ENCODE peak calls at places on chromosome 22, in eight cellular contexts. One of them, this sample, is unnamed.

GRCh38 chr22:17562906-17563870 is at the start of gene SLC25A18:
- DNase-seq in left ventricle myocardium inferior: peak
- DNase-seq in cardiac muscle cell: peak
- DNase-seq in lower leg skin: no peak
- DNase-seq in Calu3: no peak
- DNase-seq in esophagus squamous epithelium: no peak
- DNase-seq in breast epithelium: no peak
- DNase-seq in endothelial cell: no peak
- DNase-seq in this sample: no peak

GRCh38 chr22:46165975-46166374 is 15.6 kb downstream of the PPARA start:
- DNase-seq in left ventricle myocardium inferior: no peak
- DNase-seq in cardiac muscle cell: peak
- DNase-seq in esophagus squamous epithelium: no peak
- DNase-seq in breast epithelium: no peak
- DNase-seq in lower leg skin: no peak
- DNase-seq in Calu3: no peak
- DNase-seq in endothelial cell: no peak
- DNase-seq in this sample: no peak

GRCh38 chr22:42316988-42317387 is 46.5 kb upstream of the TCF20 start:
- DNase-seq in cardiac muscle cell: peak
- DNase-seq in endothelial cell: no peak
- DNase-seq in left ventricle myocardium inferior: peak
- DNase-seq in breast epithelium: peak
- DNase-seq in Calu3: peak
- DNase-seq in lower leg skin: peak
- DNase-seq in esophagus squamous epithelium: no peak
- DNase-seq in this sample: no peak

GRCh38 chr22:44389181-44389580 is 76.4 kb upstream of the SHISAL1 start:
- DNase-seq in endothelial cell: no peak
- DNase-seq in esophagus squamous epithelium: no peak
- DNase-seq in breast epithelium: no peak
- DNase-seq in Calu3: no peak
- DNase-seq in lower leg skin: peak
- DNase-seq in left ventricle myocardium inferior: no peak
- DNase-seq in cardiac muscle cell: no peak
- DNase-seq in this sample: no peak

GRCh38 chr22:38018938-38019827 is 34.8 kb upstream of the SOX10 start:
- DNase-seq in esophagus squamous epithelium: no peak
- DNase-seq in Calu3: no peak
- DNase-seq in cardiac muscle cell: no peak
- DNase-seq in breast epithelium: no peak
- DNase-seq in left ventricle myocardium inferior: no peak
- DNase-seq in endothelial cell: no peak
- DNase-seq in lower leg skin: no peak
- DNase-seq in this sample: no peak

GRCh38 chr22:20186183-20186870 is 35.5 kb upstream of the CCDC188 start:
- DNase-seq in left ventricle myocardium inferior: no peak
- DNase-seq in breast epithelium: no peak
- DNase-seq in esophagus squamous epithelium: no peak
- DNase-seq in endothelial cell: peak
- DNase-seq in cardiac muscle cell: no peak
- DNase-seq in Calu3: no peak
- DNase-seq in lower leg skin: no peak
- DNase-seq in this sample: no peak

GRCh38 chr22:46967445-46968358 is 205.3 kb downstream of the TBC1D22A start:
- DNase-seq in esophagus squamous epithelium: no peak
- DNase-seq in cardiac muscle cell: no peak
- DNase-seq in endothelial cell: no peak
- DNase-seq in lower leg skin: peak
- DNase-seq in left ventricle myocardium inferior: no peak
- DNase-seq in breast epithelium: no peak
- DNase-seq in Calu3: no peak
- DNase-seq in this sample: no peak

GRCh38 chr22:37904572-37905533 is 1.2 kb upstream of the MICALL1 start:
- DNase-seq in Calu3: peak
- DNase-seq in lower leg skin: peak
- DNase-seq in breast epithelium: no peak
- DNase-seq in endothelial cell: no peak
- DNase-seq in cardiac muscle cell: peak
- DNase-seq in esophagus squamous epithelium: no peak
- DNase-seq in left ventricle myocardium inferior: peak
- DNase-seq in this sample: no peak

GRCh38 chr22:19691721-19692341 is 22.5 kb upstream of the SEPTIN5 start:
- DNase-seq in Calu3: peak
- DNase-seq in lower leg skin: no peak
- DNase-seq in left ventricle myocardium inferior: no peak
- DNase-seq in cardiac muscle cell: peak
- DNase-seq in endothelial cell: no peak
- DNase-seq in esophagus squamous epithelium: no peak
- DNase-seq in breast epithelium: peak
- DNase-seq in this sample: no peak

GRCh38 chr22:46297151-46297819 is 615 bp downstream of the GTSE1 start:
- DNase-seq in esophagus squamous epithelium: no peak
- DNase-seq in Calu3: peak
- DNase-seq in breast epithelium: no peak
- DNase-seq in lower leg skin: no peak
- DNase-seq in endothelial cell: peak
- DNase-seq in left ventricle myocardium inferior: peak
- DNase-seq in cardiac muscle cell: peak
- DNase-seq in this sample: no peak

GRCh38 chr22:33563568-33563967 is 356.7 kb downstream of the LARGE1 start:
- DNase-seq in endothelial cell: no peak
- DNase-seq in left ventricle myocardium inferior: no peak
- DNase-seq in breast epithelium: no peak
- DNase-seq in esophagus squamous epithelium: no peak
- DNase-seq in Calu3: no peak
- DNase-seq in cardiac muscle cell: no peak
- DNase-seq in lower leg skin: no peak
- DNase-seq in this sample: no peak

GRCh38 chr22:46143491-46144147 is 6.7 kb upstream of the PPARA start:
- DNase-seq in cardiac muscle cell: no peak
- DNase-seq in endothelial cell: no peak
- DNase-seq in esophagus squamous epithelium: no peak
- DNase-seq in Calu3: no peak
- DNase-seq in left ventricle myocardium inferior: no peak
- DNase-seq in lower leg skin: peak
- DNase-seq in breast epithelium: no peak
- DNase-seq in this sample: no peak

GRCh38 chr22:40276877-40277823 is 69.2 kb upstream of the ADSL start:
- DNase-seq in left ventricle myocardium inferior: no peak
- DNase-seq in endothelial cell: no peak
- DNase-seq in breast epithelium: no peak
- DNase-seq in esophagus squamous epithelium: no peak
- DNase-seq in lower leg skin: no peak
- DNase-seq in Calu3: no peak
- DNase-seq in cardiac muscle cell: peak
- DNase-seq in this sample: no peak

GRCh38 chr22:36580371-36580770 is 51.4 kb upstream of the EIF3D start:
- DNase-seq in cardiac muscle cell: no peak
- DNase-seq in left ventricle myocardium inferior: no peak
- DNase-seq in Calu3: no peak
- DNase-seq in lower leg skin: no peak
- DNase-seq in endothelial cell: no peak
- DNase-seq in esophagus squamous epithelium: no peak
- DNase-seq in breast epithelium: no peak
- DNase-seq in this sample: no peak

DNA sequence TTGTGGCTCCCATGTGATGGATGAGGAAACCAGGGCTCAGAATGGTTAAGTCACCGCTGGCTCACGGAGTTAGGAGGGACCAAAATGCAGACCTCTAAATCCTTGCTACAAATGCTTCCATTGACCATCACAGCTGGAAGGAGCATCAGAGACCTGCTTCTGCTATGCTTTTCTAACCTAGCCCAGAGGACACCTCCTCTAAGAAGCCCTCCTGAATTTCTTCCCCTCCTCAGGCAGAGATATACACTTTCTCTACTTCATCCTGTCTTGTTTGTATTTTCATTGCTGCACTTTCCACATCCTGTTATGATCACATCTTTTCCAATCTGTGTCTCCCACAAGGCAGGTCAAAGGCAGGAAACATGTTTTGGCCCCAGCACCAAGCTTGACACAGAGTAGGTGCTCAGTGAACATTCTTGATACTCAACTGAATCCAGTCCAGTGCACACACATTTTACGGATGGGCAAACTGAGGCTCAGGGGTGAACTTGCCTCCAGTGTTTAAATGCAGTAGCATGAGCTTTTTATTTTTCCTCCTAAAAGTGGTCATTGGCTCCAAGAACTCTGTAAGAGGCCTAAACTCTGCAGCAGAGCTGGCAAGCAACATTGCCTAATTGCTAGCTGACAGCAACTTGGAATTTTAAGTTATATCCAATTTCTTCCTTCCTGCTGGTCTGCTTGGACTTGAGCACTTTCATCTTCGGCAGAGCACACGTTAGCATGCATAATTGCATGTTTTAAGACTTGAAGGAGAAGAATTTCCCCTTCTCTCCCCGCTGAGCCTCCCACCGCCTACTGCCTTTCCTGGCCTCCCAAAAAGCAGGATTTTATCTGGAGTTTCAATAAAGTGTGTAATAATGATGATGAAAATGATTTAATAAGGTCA is 12.8 kb downstream of the SCUBE1 start:
- DNase-seq in esophagus squamous epithelium: no peak
- DNase-seq in left ventricle myocardium inferior: no peak
- DNase-seq in cardiac muscle cell: no peak
- DNase-seq in Calu3: no peak
- DNase-seq in lower leg skin: no peak
- DNase-seq in endothelial cell: no peak
- DNase-seq in breast epithelium: no peak
- DNase-seq in this sample: no peak
- TF ChIP-seq CTCF in esophagus squamous epithelium: no peak
- TF ChIP-seq CTCF in left ventricle myocardium inferior: no peak
- TF ChIP-seq CTCF in cardiac muscle cell: no peak
- TF ChIP-seq CTCF in Calu3: no peak
- TF ChIP-seq CTCF in lower leg skin: no peak
- TF ChIP-seq CTCF in endothelial cell: no peak
- TF ChIP-seq CTCF in breast epithelium: no peak
- TF ChIP-seq CTCF in this sample: no peak

DNA sequence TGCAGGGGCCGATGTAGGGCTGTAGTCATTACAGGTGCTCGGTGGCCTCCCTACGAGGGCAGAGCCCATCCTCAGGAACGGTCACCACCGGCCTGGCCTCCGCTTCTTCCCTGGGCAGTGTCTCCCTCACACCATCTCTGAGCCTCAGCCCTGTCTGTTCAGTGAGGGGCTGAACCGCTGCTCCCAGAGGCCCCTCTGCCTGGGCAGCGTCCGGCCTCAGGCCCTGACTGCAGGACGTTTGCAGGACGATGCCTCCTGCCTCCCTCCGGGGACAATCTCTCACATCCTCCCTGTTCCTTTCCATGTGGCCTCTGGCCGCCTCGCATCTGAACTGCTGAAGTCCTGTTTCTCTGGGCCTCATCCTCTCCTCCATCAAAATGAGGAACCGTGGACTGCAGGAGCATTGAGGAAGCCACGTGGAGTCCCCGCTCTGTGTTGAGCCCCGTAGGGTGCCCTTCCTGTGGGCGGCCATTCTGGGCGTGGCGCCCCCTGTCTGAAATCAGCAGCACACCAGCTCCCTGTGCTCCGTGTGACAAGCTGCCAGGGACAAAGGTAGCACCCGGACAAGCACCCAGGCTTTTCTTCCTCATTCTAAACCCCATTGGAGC is 933.5 kb downstream of the BRD1 start:
- DNase-seq in breast epithelium: no peak
- DNase-seq in Calu3: no peak
- DNase-seq in endothelial cell: peak
- DNase-seq in esophagus squamous epithelium: no peak
- DNase-seq in lower leg skin: peak
- DNase-seq in left ventricle myocardium inferior: no peak
- DNase-seq in cardiac muscle cell: no peak
- DNase-seq in this sample: no peak
- TF ChIP-seq CTCF in breast epithelium: no peak
- TF ChIP-seq CTCF in Calu3: no peak
- TF ChIP-seq CTCF in endothelial cell: peak
- TF ChIP-seq CTCF in esophagus squamous epithelium: no peak
- TF ChIP-seq CTCF in lower leg skin: no peak
- TF ChIP-seq CTCF in left ventricle myocardium inferior: no peak
- TF ChIP-seq CTCF in cardiac muscle cell: no peak
- TF ChIP-seq CTCF in this sample: no peak

GRCh38 chr22:31969789-31970489 is 25.6 kb downstream of the YWHAH start:
- DNase-seq in lower leg skin: peak
- DNase-seq in cardiac muscle cell: peak
- DNase-seq in left ventricle myocardium inferior: peak
- DNase-seq in Calu3: peak
- DNase-seq in endothelial cell: peak
- DNase-seq in breast epithelium: peak
- DNase-seq in esophagus squamous epithelium: no peak
- DNase-seq in this sample: peak
- TF ChIP-seq CTCF in lower leg skin: no peak
- TF ChIP-seq CTCF in cardiac muscle cell: peak
- TF ChIP-seq CTCF in left ventricle myocardium inferior: no peak
- TF ChIP-seq CTCF in Calu3: no peak
- TF ChIP-seq CTCF in endothelial cell: no peak
- TF ChIP-seq CTCF in breast epithelium: peak
- TF ChIP-seq CTCF in esophagus squamous epithelium: peak
- TF ChIP-seq CTCF in this sample: no peak

GRCh38 chr22:22712092-22712658 is 67.8 kb downstream of the GGTLC2 start:
- DNase-seq in cardiac muscle cell: no peak
- DNase-seq in endothelial cell: no peak
- DNase-seq in Calu3: no peak
- DNase-seq in esophagus squamous epithelium: no peak
- DNase-seq in left ventricle myocardium inferior: no peak
- DNase-seq in lower leg skin: peak
- DNase-seq in breast epithelium: no peak
- DNase-seq in this sample: no peak

GRCh38 chr22:22712666-22713365 is 68.4 kb downstream of the GGTLC2 start:
- DNase-seq in left ventricle myocardium inferior: no peak
- DNase-seq in breast epithelium: no peak
- DNase-seq in lower leg skin: no peak
- DNase-seq in cardiac muscle cell: no peak
- DNase-seq in Calu3: no peak
- DNase-seq in endothelial cell: no peak
- DNase-seq in esophagus squamous epithelium: no peak
- DNase-seq in this sample: no peak

GRCh38 chr22:22710719-22711531 is 66.5 kb downstream of the GGTLC2 start:
- DNase-seq in left ventricle myocardium inferior: peak
- DNase-seq in Calu3: peak
- DNase-seq in breast epithelium: peak
- DNase-seq in endothelial cell: peak
- DNase-seq in cardiac muscle cell: peak
- DNase-seq in esophagus squamous epithelium: no peak
- DNase-seq in lower leg skin: peak
- DNase-seq in this sample: peak

GRCh38 chr22:22709719-22710445 is 65.5 kb downstream of the GGTLC2 start:
- DNase-seq in left ventricle myocardium inferior: no peak
- DNase-seq in lower leg skin: peak
- DNase-seq in esophagus squamous epithelium: no peak
- DNase-seq in endothelial cell: peak
- DNase-seq in Calu3: no peak
- DNase-seq in cardiac muscle cell: no peak
- DNase-seq in breast epithelium: no peak
- DNase-seq in this sample: no peak

DNA sequence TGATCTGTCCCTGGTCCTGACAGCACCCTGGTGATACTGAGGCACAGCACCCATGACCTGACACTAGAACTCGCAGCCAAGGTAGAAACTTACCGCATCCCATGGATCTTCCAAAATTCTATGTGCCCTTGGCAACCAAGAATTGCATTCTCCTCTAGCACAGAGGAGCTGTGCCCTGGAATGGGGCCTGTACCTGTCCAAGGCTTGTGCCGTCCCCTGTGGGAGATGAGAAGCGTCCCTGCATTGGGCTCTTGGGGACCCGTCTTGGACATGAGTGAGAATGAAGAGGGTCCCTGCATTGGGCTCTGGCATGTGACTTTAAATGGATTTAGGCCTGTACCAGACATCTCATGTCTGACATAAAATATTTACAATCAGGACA is 67.1 kb downstream of the GGTLC2 start:
- DNase-seq in Calu3: no peak
- DNase-seq in esophagus squamous epithelium: no peak
- DNase-seq in cardiac muscle cell: no peak
- DNase-seq in breast epithelium: no peak
- DNase-seq in endothelial cell: no peak
- DNase-seq in lower leg skin: no peak
- DNase-seq in left ventricle myocardium inferior: no peak
- DNase-seq in this sample: no peak
- TF ChIP-seq CTCF in Calu3: no peak
- TF ChIP-seq CTCF in esophagus squamous epithelium: no peak
- TF ChIP-seq CTCF in cardiac muscle cell: no peak
- TF ChIP-seq CTCF in breast epithelium: no peak
- TF ChIP-seq CTCF in endothelial cell: no peak
- TF ChIP-seq CTCF in lower leg skin: no peak
- TF ChIP-seq CTCF in left ventricle myocardium inferior: no peak
- TF ChIP-seq CTCF in this sample: no peak